ENCODE peak calls at places on chromosomes 6 and 20, in seven cellular contexts. U is IMR-90, W is neuronal stem cell, H is H1, D is mesenchymal stem cell, C is H9, Y is trophoblast cell. I is an unnamed sample.

GRCh38 chr6:160355001-160355400 is 6.8 kb downstream of the SLC22A3 start:
- DNase-seq in Y (no peak), D (no peak), H (no peak), W (no peak), C (no peak), U (no peak), I (no peak)

GRCh38 chr6:159304641-159305040 is 135.4 kb downstream of the FNDC1 start:
- DNase-seq in D (no peak), C (no peak), U (no peak), W (no peak), Y (no peak), H (no peak), I (no peak)

GRCh38 chr6:49606696-49607390 is 29.8 kb downstream of the RHAG start:
- DNase-seq in U (peak; percentile 80), W (peak; percentile 53), H (no peak), Y (peak; percentile 93), C (peak; percentile 46), D (peak; percentile 87), I (peak; percentile 70)

GRCh38 chr20:64069209-64069613 is 6.2 kb downstream of the TCEA2 start:
- DNase-seq in Y (no peak), W (no peak), H (no peak), U (no peak), D (no peak), C (no peak), I (no peak)

GRCh38 chr6:147559016-147559415 is 50.5 kb downstream of the SAMD5 start:
- DNase-seq in C (no peak), H (no peak), Y (no peak), W (no peak), U (peak; percentile 5), D (no peak), I (no peak)

GRCh38 chr20:9977629-9978028 is 57.2 kb upstream of the ANKEF1 start:
- DNase-seq in D (no peak), U (no peak), W (no peak), C (no peak), Y (no peak), H (no peak), I (no peak)

GRCh38 chr20:38559764-38560163 is 21.2 kb upstream of the ADIG start:
- DNase-seq in H (no peak), Y (peak; percentile 16), C (no peak), W (no peak), U (peak; percentile 13), D (no peak), I (peak; percentile 53)

GRCh38 chr20:25173321-25173720 is 22.2 kb upstream of the ENTPD6 start:
- DNase-seq in Y (no peak), H (no peak), W (no peak), D (no peak), U (no peak), C (no peak), I (no peak)

GRCh38 chr20:50310673-50311051 is 120.0 kb downstream of the CEBPB start:
- DNase-seq in W (no peak), C (no peak), U (no peak), D (no peak), H (no peak), Y (no peak), I (no peak)

GRCh38 chr20:34953960-34954359 is 1.6 kb downstream of the GSS start:
- DNase-seq in C (no peak), H (no peak), W (no peak), D (no peak), U (no peak), Y (no peak), I (no peak)

GRCh38 chr20:13626724-13627123 is 12.0 kb downstream of the TASP1 start:
- DNase-seq in H (no peak), C (no peak), W (no peak), Y (no peak), U (no peak), D (no peak), I (no peak)

GRCh38 chr6:118198746-118199145 is 291.7 kb downstream of the SLC35F1 start:
- DNase-seq in W (no peak), C (no peak), H (no peak), D (peak; percentile 40), U (peak; percentile 4), Y (no peak), I (no peak)

GRCh38 chr6:36766649-36766945 is 69.0 kb downstream of the RAB44 start:
- DNase-seq in Y (no peak), D (no peak), H (no peak), C (no peak), U (no peak), W (no peak), I (no peak)

GRCh38 chr6:165245287-165245686 is 64.1 kb downstream of the C6orf118 start:
- DNase-seq in Y (peak; percentile 49), W (no peak), C (no peak), H (no peak), D (peak; percentile 7), U (peak; percentile 2), I (peak; percentile 16)

GRCh38 chr6:23228439-23229024 is 659.2 kb downstream of the HDGFL1 start:
- DNase-seq in C (no peak), D (peak; percentile 7), U (peak; percentile 35), Y (no peak), H (no peak), W (no peak), I (no peak)

GRCh38 chr6:80165819-80166218 is 59.3 kb downstream of the BCKDHB start:
- DNase-seq in U (peak; percentile 29), W (no peak), H (no peak), Y (no peak), C (no peak), D (no peak), I (no peak)

GRCh38 chr6:112396221-112396620 is 49.1 kb downstream of the RFPL4B start:
- DNase-seq in H (no peak), U (peak; percentile 4), C (no peak), Y (no peak), D (no peak), W (no peak), I (no peak)

GRCh38 chr6:40957616-40958492 is 81.2 kb downstream of the UNC5CL start:
- DNase-seq in H (no peak), U (peak; percentile 72), D (peak; percentile 44), Y (no peak), C (no peak), W (no peak), I (no peak)

GRCh38 chr20:11315506-11315905 is 602.2 kb upstream of the BTBD3 start:
- DNase-seq in W (no peak), C (no peak), Y (no peak), U (no peak), D (no peak), H (no peak), I (no peak)

GRCh38 chr20:56616704-56617103 is 12.4 kb upstream of the TFAP2C start:
- DNase-seq in Y (no peak), W (no peak), C (no peak), U (no peak), D (no peak), H (no peak), I (no peak)

GRCh38 chr20:56617489-56617888 is 11.6 kb upstream of the TFAP2C start:
- DNase-seq in D (no peak), Y (no peak), W (no peak), U (no peak), H (no peak), C (no peak), I (no peak)

GRCh38 chr20:56610098-56610497 is 19.0 kb upstream of the TFAP2C start:
- DNase-seq in W (no peak), D (no peak), C (no peak), H (no peak), Y (peak; percentile 93), U (no peak), I (no peak)

GRCh38 chr20:56609321-56609720 is 19.8 kb upstream of the TFAP2C start:
- DNase-seq in W (no peak), H (no peak), C (no peak), Y (peak; percentile 57), D (no peak), U (no peak), I (no peak)

GRCh38 chr20:56614196-56614595 is 14.9 kb upstream of the TFAP2C start:
- DNase-seq in D (no peak), C (no peak), U (no peak), Y (no peak), W (no peak), H (no peak), I (no peak)
- H4K8ac ChIP-seq in D (no peak overlapping the region), C (no peak overlapping the region), U (no peak overlapping the region), Y (no peak overlapping the region), W (no peak overlapping the region), H (no peak overlapping the region), I (no peak overlapping the region)

DNA sequence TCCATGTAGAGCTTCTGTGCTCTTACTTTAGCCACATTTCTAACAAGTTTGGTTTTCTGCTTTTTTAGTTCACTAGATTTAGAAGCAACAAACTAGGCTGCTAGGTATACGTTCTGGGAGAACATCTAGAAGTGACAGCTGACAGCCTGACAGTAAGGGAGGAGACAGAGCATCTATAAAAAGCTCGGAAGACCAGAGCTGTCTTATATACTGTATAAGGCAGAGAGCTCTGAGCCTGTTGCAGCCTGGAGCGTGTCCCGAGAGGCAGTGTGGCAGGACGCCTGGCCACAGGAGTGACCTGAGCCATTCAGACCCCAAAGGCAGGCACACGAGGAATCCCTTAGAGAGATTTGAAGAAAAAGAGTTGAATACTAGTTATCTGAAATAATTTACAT is 24.6 kb downstream of the PPP1R14C start:
- DNase-seq in D (no peak), W (no peak), Y (no peak), C (no peak), U (no peak), H (no peak), I (no peak)
- H3K18ac ChIP-seq in D (no peak overlapping the region), W (no peak overlapping the region), Y (no peak overlapping the region), C (no peak overlapping the region), U (no peak overlapping the region), H (no peak overlapping the region), I (no peak overlapping the region)

GRCh38 chr6:81689580-81689979 is 62.9 kb downstream of the TENT5A start:
- DNase-seq in U (no peak), C (no peak), Y (no peak), H (no peak), D (no peak), W (no peak), I (no peak)
- H2BK120ac ChIP-seq in U (no peak overlapping the region), C (no peak overlapping the region), Y (no peak overlapping the region), H (no peak overlapping the region), D (no peak overlapping the region), W (no peak overlapping the region), I (no peak overlapping the region)

GRCh38 chr20:19009071-19009688 is 195.6 kb downstream of the SCP2D1 start:
- DNase-seq in D (no peak), Y (no peak), U (no peak), H (no peak), W (no peak), C (no peak), I (no peak)

GRCh38 chr20:19015326-19015725 is 197.1 kb upstream of the SLC24A3 start:
- DNase-seq in Y (no peak), H (peak; percentile 34), C (no peak), U (no peak), W (no peak), D (no peak), I (peak; percentile 62)

GRCh38 chr20:19013907-19014306 is 198.5 kb upstream of the SLC24A3 start:
- DNase-seq in C (no peak), H (no peak), Y (no peak), U (no peak), W (no peak), D (no peak), I (no peak)

GRCh38 chr20:19015890-19016465 is 196.5 kb upstream of the SLC24A3 start:
- DNase-seq in W (no peak), Y (no peak), D (no peak), U (no peak), C (no peak), H (peak; percentile 30), I (peak; percentile 61)

DNA sequence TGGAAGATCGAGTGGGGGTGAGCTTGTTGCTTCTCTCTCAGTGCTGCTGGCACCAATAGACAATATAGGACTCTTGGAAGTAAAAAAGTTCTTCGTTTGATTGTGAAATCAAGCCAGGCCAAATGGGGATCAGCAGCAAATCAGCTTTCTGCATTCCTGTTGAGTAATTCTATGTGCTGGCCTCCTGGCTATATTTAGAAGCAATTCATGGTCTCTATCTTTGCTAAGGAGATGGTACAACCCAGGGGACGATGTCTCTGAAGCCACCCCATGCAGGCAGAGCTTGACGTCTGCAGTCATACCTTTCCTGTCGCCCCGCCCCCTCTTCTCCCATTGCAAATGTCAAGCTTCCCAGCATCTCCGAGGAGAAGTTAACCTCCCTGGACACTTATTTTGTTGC is 199.1 kb downstream of the SCP2D1 start:
- DNase-seq in U (no peak), C (no peak), H (peak; percentile 33), Y (peak; percentile 47), D (no peak), W (no peak), I (peak; percentile 31)
- H4K8ac ChIP-seq in U (no peak overlapping the region), C (no peak overlapping the region), H (no peak overlapping the region), Y (no peak overlapping the region), D (no peak overlapping the region), W (no peak overlapping the region), I (no peak overlapping the region)

I was measured in mesendoderm.